ENCODE peak calls at places on chromosomes 2 and 18, in eight cellular contexts. A is adrenal gland, D is body of pancreas, I is A549, Z is HCT116, U is prostate gland, P is sigmoid colon, N is stomach. W is an unnamed sample.

GRCh38 chr2:239166201-239166834 is 234.5 kb downstream of the HDAC4 start:
- DNase-seq in A (no peak), D (no peak), I (no peak), Z (no peak), U (no peak), P (peak; percentile 50), N (no peak), W (no peak)

GRCh38 chr2:25453199-25453903 is 111.6 kb upstream of the DNMT3A start:
- DNase-seq in A (no peak), D (no peak), I (no peak), Z (no peak), U (no peak), P (no peak), N (no peak), W (no peak)

GRCh38 chr2:47539228-47539627 is 136.3 kb downstream of the MSH2 start:
- DNase-seq in A (no peak), D (no peak), I (no peak), Z (no peak), U (no peak), P (no peak), N (no peak), W (no peak)

GRCh38 chr2:223041527-223042109 is 10.4 kb upstream of the KCNE4 start:
- DNase-seq in A (peak; percentile 70), D (peak; percentile 90), I (peak; percentile 93), Z (peak; percentile 71), U (no peak), P (peak; percentile 88), N (peak; percentile 74), W (peak; percentile 56)

GRCh38 chr2:191786694-191787093 is 60.2 kb downstream of the CAVIN2 start:
- DNase-seq in A (no peak), D (no peak), I (no peak), Z (no peak), U (no peak), P (no peak), N (no peak), W (no peak)

GRCh38 chr2:133287709-133288108 is 280.6 kb downstream of the NCKAP5 start:
- DNase-seq in A (no peak), D (no peak), I (no peak), Z (no peak), U (no peak), P (no peak), N (no peak), W (no peak)

GRCh38 chr2:72165792-72166191 is 18.1 kb upstream of the CYP26B1 start:
- DNase-seq in A (no peak), D (no peak), I (peak; percentile 48), Z (no peak), U (no peak), P (no peak), N (no peak), W (no peak)

GRCh38 chr2:126482582-126483464 is 173.1 kb upstream of the GYPC start:
- DNase-seq in A (no peak), D (peak; percentile 5), I (peak; percentile 31), Z (no peak), U (no peak), P (no peak), N (no peak), W (peak; percentile 18)

GRCh38 chr18:25862881-25863600 is 227.4 kb downstream of the SS18 start:
- DNase-seq in A (no peak), D (no peak), I (no peak), Z (no peak), U (no peak), P (no peak), N (no peak), W (no peak)

GRCh38 chr2:199459286-199460100 is 1.8 kb upstream of the SATB2 start:
- DNase-seq in A (peak; percentile 96), D (peak; percentile 88), I (peak; percentile 96), Z (peak; percentile 93), U (peak; percentile 89), P (peak; percentile 96), N (peak; percentile 90), W (peak; percentile 94)

GRCh38 chr2:31987454-31987853 is 23.4 kb downstream of the MEMO1 start:
- DNase-seq in A (no peak), D (no peak), I (peak; percentile 33), Z (no peak), U (no peak), P (no peak), N (no peak), W (no peak)

GRCh38 chr2:131367352-131367751 is 3.4 kb upstream of the RAB6D start:
- DNase-seq in A (no peak), D (no peak), I (no peak), Z (no peak), U (no peak), P (no peak), N (no peak), W (no peak)

GRCh38 chr2:188665196-188665595 is 309.0 kb upstream of the COL3A1 start:
- DNase-seq in A (no peak), D (no peak), I (no peak), Z (no peak), U (no peak), P (no peak), N (no peak), W (no peak)

GRCh38 chr2:104919127-104919526 is 65.2 kb downstream of the POU3F3 start:
- DNase-seq in A (no peak), D (no peak), I (peak; percentile 31), Z (no peak), U (no peak), P (no peak), N (peak; percentile 40), W (no peak)

GRCh38 chr18:31740180-31740579 is 20.5 kb downstream of the SLC25A52 start:
- DNase-seq in A (no peak), D (peak; percentile 85), I (no peak), Z (no peak), U (no peak), P (no peak), N (peak; percentile 39), W (no peak)

GRCh38 chr2:107137711-107138110 is 251.7 kb upstream of the ST6GAL2 start:
- DNase-seq in A (no peak), D (no peak), I (no peak), Z (no peak), U (no peak), P (no peak), N (no peak), W (no peak)

GRCh38 chr18:3008546-3008945 is 4.4 kb downstream of the LPIN2 start:
- DNase-seq in A (no peak), D (no peak), I (peak; percentile 57), Z (no peak), U (no peak), P (no peak), N (no peak), W (no peak)

DNA sequence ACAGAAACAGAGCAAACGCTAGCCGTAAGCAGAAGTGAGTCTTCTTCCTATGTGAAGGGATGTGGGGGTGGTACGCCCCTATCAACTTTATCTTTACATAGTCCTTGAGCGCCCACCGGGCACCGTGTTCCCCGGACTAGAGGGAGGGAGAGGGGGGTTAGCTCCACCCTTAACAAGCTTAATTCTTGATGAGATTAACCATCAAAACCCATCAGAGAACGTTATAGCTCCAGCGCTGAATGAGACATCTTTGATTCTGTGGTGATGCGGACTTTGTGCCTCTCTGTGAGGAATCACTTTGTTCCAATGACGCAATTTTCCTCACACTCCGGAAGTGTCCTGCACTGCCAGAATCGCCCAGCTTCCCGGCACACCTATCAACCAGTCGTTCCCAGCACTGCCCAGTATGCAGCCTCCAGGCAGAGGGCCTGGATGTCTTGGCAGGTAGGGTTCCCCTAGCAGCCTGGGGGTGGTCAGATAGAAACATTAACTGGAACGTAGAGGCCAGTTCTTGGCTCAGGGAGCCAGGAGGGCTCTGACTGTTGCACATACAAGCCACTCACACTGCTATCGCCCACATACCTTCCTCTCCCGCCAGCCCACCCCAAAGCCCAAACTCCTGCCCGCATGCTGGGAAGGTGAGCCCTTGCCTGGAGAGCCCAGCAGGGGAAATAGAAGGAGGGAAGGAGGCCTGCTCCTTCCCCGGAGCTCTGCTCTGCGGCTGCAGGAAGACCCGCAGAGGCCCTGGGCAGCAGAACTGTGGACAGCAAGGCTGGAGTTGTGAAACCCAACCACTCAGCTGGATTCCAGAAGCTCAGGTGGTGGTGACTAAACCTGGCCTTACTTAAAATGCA is 1.9 kb upstream of the ODC1 start:
- DNase-seq in A (no peak), D (no peak), I (peak; percentile 80), Z (no peak), U (no peak), P (no peak), N (peak; percentile 65), W (no peak)
- TF ChIP-seq POLR2A in A (no peak), D (no peak), I (no peak), Z (no peak), U (no peak), P (peak; percentile 70), N (no peak), W (no peak)

DNA sequence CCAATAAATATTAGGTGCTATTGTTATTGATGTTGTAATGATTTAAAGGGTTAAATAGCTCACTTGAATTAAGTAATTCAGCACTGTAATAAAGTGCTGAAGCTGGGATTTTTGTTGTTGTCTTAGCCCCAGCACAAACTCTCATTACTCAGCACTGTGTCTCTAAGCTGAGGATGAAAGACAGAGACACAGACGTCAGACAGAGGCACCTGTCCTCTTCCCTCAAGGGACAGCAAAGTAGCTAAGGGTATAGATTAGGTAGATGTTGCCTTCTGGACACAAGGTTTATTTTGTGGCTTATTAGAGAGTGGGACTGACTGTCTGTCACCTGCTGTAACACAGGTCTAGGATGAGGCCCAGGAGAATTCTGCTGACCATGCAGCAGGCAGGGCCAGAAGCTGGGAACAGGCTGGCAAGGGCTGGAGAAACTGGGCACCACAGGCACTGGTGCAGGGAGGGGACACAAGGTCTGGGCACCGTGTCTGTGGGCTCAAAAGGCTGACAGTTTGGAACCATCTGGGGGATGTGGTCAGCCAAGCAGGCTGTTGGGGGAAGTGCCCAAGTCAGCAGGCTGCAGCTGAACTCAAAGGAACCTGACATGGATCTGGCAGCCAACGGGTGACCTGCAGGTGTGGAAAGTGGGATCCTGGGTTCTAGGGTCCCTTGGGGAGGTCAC is 20.0 kb upstream of the PTPN4 start:
- DNase-seq in A (no peak), D (no peak), I (no peak), Z (no peak), U (no peak), P (no peak), N (no peak), W (no peak)
- H3K27ac ChIP-seq in A (no peak overlapping the region), D (no peak overlapping the region), I (no peak overlapping the region), Z (no peak overlapping the region), U (no peak overlapping the region), P (no peak overlapping the region), N (no peak overlapping the region), W (no peak overlapping the region)

GRCh38 chr18:13266208-13267100 is 47.9 kb downstream of the LDLRAD4 start:
- DNase-seq in A (no peak), D (no peak), I (no peak), Z (no peak), U (no peak), P (no peak), N (no peak), W (no peak)
- TF ChIP-seq CTCF in A (no peak), D (no peak), I (no peak), Z (no peak), U (no peak), P (no peak), N (no peak), W (no peak)

GRCh38 chr2:234555161-234555560 is 58.3 kb upstream of the ARL4C start:
- DNase-seq in A (no peak), D (no peak), I (no peak), Z (no peak), U (no peak), P (no peak), N (no peak), W (no peak)
- TF ChIP-seq POLR2A in A (no peak), D (no peak), I (no peak), Z (no peak), U (no peak), P (no peak), N (no peak), W (no peak)

GRCh38 chr18:49431563-49431962 is 28.9 kb downstream of the DYM start:
- DNase-seq in A (no peak), D (no peak), I (no peak), Z (no peak), U (no peak), P (no peak), N (no peak), W (no peak)
- H3K27ac ChIP-seq in A (no peak overlapping the region), D (no peak overlapping the region), I (no peak overlapping the region), Z (no peak overlapping the region), U (no peak overlapping the region), P (no peak overlapping the region), N (no peak overlapping the region), W (no peak overlapping the region)

W was measured in testis.